ENCODE peak calls at places on chromosome 20, in seven cellular contexts. Q is body of pancreas, H is H54, V is testis, M is endothelial cell of umbilical vein, D is ovary, O is Peyer's patch. S is an unnamed sample.

GRCh38 chr20:62951896-62952372 is 575 bp upstream of the SLC17A9 start:
- DNase-seq in M (no peak), V (no peak), D (no peak), Q (no peak), H (no peak), O (no peak), S (no peak)

GRCh38 chr20:14644698-14645097 is 307.3 kb upstream of the FLRT3 start:
- DNase-seq in Q (no peak), O (no peak), H (no peak), D (no peak), V (no peak), M (no peak), S (no peak)

GRCh38 chr20:7696311-7696710 is 243.9 kb downstream of the HAO1 start:
- DNase-seq in Q (no peak), M (peak), O (no peak), H (no peak), V (no peak), D (no peak), S (no peak)

GRCh38 chr20:32920066-32920465 is 61.3 kb downstream of the EFCAB8 start:
- DNase-seq in O (no peak), V (no peak), Q (no peak), M (no peak), D (no peak), H (no peak), S (no peak)

GRCh38 chr20:9615766-9616454 is 101.5 kb downstream of the LAMP5 start:
- DNase-seq in D (no peak), O (no peak), M (no peak), V (no peak), H (no peak), Q (no peak), S (no peak)

GRCh38 chr20:5061209-5061608 is 58.5 kb downstream of the PCNA start:
- DNase-seq in H (peak), M (peak), Q (no peak), O (no peak), V (no peak), D (no peak), S (no peak)

GRCh38 chr20:44021186-44021585 is 106.5 kb downstream of the TOX2 start:
- DNase-seq in O (no peak), M (no peak), V (no peak), D (no peak), Q (no peak), H (no peak), S (no peak)

GRCh38 chr20:37711987-37712961 is 18.4 kb downstream of the CTNNBL1 start:
- DNase-seq in V (peak), Q (no peak), M (peak), D (no peak), O (no peak), H (no peak), S (peak)

GRCh38 chr20:57090590-57091560 is 175.6 kb downstream of the BMP7 start:
- DNase-seq in H (no peak), O (no peak), V (no peak), D (no peak), Q (no peak), M (no peak), S (no peak)

GRCh38 chr20:531608-532007 is 12.0 kb downstream of the CSNK2A1 start:
- DNase-seq in H (no peak), V (no peak), M (no peak), D (no peak), Q (no peak), O (no peak), S (no peak)

GRCh38 chr20:11814276-11814675 is 103.4 kb upstream of the BTBD3 start:
- DNase-seq in O (no peak), V (no peak), Q (no peak), D (no peak), M (no peak), H (peak), S (no peak)

GRCh38 chr20:51637241-51637640 is 94.7 kb upstream of the NFATC2 start:
- DNase-seq in Q (no peak), M (no peak), D (no peak), V (no peak), O (no peak), H (no peak), S (no peak)

GRCh38 chr20:37596890-37597539 is 69.3 kb upstream of the BLCAP start:
- DNase-seq in H (no peak), O (no peak), D (no peak), Q (no peak), M (no peak), V (no peak), S (no peak)

GRCh38 chr20:25296094-25297093 is 48.5 kb downstream of the PYGB start:
- DNase-seq in O (no peak), M (no peak), Q (peak), H (peak), V (peak), D (no peak), S (peak)
- TF ChIP-seq POLR2A in O (no peak), M (no peak), Q (no peak), H (no peak), V (no peak), D (no peak), S (no peak)

GRCh38 chr20:64038579-64039292 is 2.8 kb downstream of the C20orf204 start:
- DNase-seq in H (peak), V (peak), Q (peak), D (peak), M (peak), O (peak), S (peak)
- TF ChIP-seq POLR2A in H (no peak), V (no peak), Q (peak), D (no peak), M (no peak), O (no peak), S (no peak)

GRCh38 chr20:31669876-31670275 is 32.2 kb downstream of the COX4I2 start:
- DNase-seq in O (no peak), V (no peak), D (no peak), Q (no peak), H (no peak), M (no peak), S (no peak)
- TF ChIP-seq POLR2A in O (no peak), V (no peak), D (no peak), Q (no peak), H (no peak), M (no peak), S (no peak)

DNA sequence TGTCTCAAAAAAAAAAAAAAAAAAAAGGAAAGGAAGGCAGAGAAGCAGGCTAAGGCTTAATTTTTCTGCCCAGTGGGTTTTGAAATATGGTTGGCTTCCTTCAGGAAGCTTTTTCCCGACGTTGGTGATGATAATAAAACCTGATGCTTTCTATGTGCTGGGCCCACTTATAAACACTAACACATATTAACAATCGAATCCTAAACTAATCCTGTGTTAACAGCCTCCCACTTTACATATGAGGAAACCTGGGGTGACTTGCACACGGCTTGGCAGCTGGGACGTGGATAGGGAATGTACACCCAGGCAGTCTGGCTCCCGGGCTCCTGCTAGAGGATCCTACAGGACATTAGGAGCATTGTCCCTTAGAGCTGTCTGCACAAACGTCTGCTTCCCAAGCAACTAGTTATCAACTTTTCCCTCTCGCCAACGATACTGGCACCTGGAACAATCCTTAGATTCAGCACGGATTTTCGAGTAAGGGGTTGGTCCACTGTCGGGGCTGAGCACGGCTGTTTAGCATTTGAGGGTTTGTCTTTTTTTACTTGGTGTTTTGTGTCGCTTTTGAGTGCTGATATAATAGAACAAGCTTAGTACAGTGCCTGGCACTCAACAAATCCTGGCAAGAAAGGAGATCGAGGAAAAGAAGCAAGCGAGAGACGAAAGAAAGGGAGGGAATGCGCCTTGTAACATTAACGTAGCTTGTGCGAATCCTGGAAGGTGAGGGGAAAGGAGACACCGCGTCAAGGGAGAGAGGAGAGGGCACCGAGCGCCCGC is 622 bp upstream of the KIZ start:
- DNase-seq in M (no peak), H (peak), D (no peak), Q (peak), O (no peak), V (peak), S (no peak)
- TF ChIP-seq POLR2A in M (no peak), H (no peak), D (no peak), Q (no peak), O (no peak), V (no peak), S (no peak)

DNA sequence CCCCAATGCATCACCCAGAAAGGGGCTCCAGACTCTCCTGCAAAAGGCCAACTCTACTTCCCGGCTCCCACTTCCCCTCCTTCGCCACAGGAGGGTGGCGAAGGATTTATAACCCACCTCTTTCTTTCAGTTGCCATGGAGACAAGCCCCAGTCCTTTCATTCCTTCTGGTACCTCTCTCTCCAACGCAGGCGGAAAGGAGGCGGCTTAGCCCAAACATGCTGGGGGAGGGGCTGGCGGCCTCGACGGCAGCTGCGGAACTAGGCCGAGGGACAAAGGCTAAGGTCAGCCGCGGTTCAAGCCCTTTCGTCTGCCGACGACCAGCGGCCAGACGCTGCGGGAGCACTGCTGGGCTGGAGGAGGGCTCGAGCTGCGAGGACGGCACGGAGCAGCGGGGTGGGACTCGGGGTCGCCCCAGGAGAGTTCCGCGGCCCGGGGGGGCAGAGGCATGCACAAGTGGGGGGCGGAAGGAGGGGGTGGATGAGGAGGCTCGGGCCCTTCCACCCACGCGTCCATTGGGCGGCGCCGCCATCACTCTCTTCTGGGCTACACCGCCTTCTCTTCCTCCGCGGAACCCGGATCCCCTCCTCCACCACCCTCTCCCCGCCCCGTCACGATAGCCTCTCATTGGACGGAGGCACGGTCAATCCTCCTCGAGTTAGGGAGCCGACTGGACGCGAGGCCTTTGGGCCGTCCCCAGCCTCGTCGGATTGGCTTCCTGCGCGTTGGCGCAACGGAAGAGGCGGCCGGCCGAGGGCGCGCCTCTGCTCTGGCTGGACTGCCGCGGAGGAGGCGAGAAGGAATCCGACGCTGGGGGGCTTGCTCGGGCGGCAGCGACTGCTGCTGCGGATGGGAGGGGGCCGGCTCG is at the start of gene PANK2:
- DNase-seq in D (peak), Q (peak), H (peak), M (peak), O (peak), V (peak), S (peak)
- TF ChIP-seq POLR2A in D (peak), Q (peak), H (peak), M (peak), O (peak), V (peak), S (peak)